ENCODE peak calls at places on chromosomes 11 and 22, in eight cellular contexts. Z, J, I, F, M, V, W and P are unnamed samples. For H3K4me1, the result is how much of the 10 kb centered on the place peaks cover.

GRCh38 chr11:110308071-110308470 is 11.7 kb upstream of the RDX start:
- DNase-seq in J (no peak), M (no peak), Z (peak), F (no peak), V (no peak), I (no peak), W (no peak), P (no peak)

GRCh38 chr22:50180727-50181521 is 4.8 kb upstream of the TRABD start:
- DNase-seq in M (no peak), V (no peak), I (no peak), F (no peak), W (peak), J (no peak), Z (no peak), P (no peak)

GRCh38 chr11:17639091-17639490 is 80.3 kb upstream of the MYOD1 start:
- DNase-seq in W (no peak), I (no peak), Z (no peak), F (peak), J (no peak), M (no peak), V (no peak), P (no peak)

GRCh38 chr11:99822846-99823565 is 802.3 kb downstream of the CNTN5 start:
- DNase-seq in V (no peak), Z (no peak), W (no peak), M (no peak), I (no peak), J (no peak), F (no peak), P (no peak)

GRCh38 chr11:82775736-82776346 is 42.2 kb upstream of the FAM181B start:
- DNase-seq in Z (peak), W (no peak), V (peak), M (no peak), F (no peak), I (no peak), J (no peak), P (peak)

GRCh38 chr22:32265882-32266767 is 11.0 kb upstream of the SLC5A4 start:
- DNase-seq in V (peak), J (peak), Z (peak), M (peak), I (peak), F (no peak), W (peak), P (peak)

GRCh38 chr11:64077607-64078006 is 41.9 kb downstream of the FLRT1 start:
- DNase-seq in W (no peak), Z (no peak), M (no peak), J (no peak), I (no peak), V (no peak), F (no peak), P (no peak)

GRCh38 chr11:61907282-61907681 is 10.1 kb downstream of the RAB3IL1 start:
- DNase-seq in Z (peak), W (no peak), V (no peak), M (no peak), F (peak), J (no peak), I (no peak), P (no peak)

GRCh38 chr11:130786987-130787688 is 129.1 kb downstream of the SNX19 start:
- DNase-seq in M (no peak), I (no peak), W (no peak), J (no peak), V (peak), F (no peak), Z (no peak), P (no peak)

GRCh38 chr22:25950101-25950500 is 208.1 kb downstream of the MYO18B start:
- DNase-seq in M (no peak), W (no peak), Z (no peak), J (no peak), V (no peak), F (no peak), I (no peak), P (no peak)

GRCh38 chr22:45671051-45671782 is 417 bp upstream of the ATXN10 start:
- DNase-seq in I (no peak), W (peak), Z (peak), M (peak), F (no peak), V (no peak), J (no peak), P (no peak)

GRCh38 chr11:58940028-58940427 is 740 bp downstream of the GLYATL1 start:
- DNase-seq in F (no peak), Z (no peak), M (no peak), I (no peak), W (no peak), J (no peak), V (no peak), P (no peak)

GRCh38 chr22:42686756-42687491 is 33.7 kb downstream of the A4GALT start:
- DNase-seq in J (no peak), F (peak), W (no peak), V (no peak), M (no peak), Z (no peak), I (no peak), P (no peak)

GRCh38 chr11:128512478-128513127 is 74.8 kb downstream of the ETS1 start:
- DNase-seq in F (no peak), J (no peak), I (no peak), M (no peak), Z (no peak), V (no peak), W (peak), P (no peak)

GRCh38 chr11:92384316-92384715 is 159.7 kb downstream of the FAT3 start:
- DNase-seq in I (no peak), F (no peak), W (no peak), Z (no peak), V (peak), M (no peak), J (no peak), P (peak)

GRCh38 chr11:72228844-72229231 is 4.3 kb downstream of the INPPL1 start:
- DNase-seq in F (no peak), J (no peak), I (peak), V (no peak), Z (no peak), M (no peak), W (peak), P (no peak)

GRCh38 chr22:20607157-20607907 is 99.9 kb downstream of the MED15 start:
- DNase-seq in J (no peak), W (peak), Z (peak), M (no peak), I (no peak), V (no peak), F (peak), P (no peak)

GRCh38 chr11:11038339-11039248 is 180.7 kb upstream of the ZBED5 start:
- DNase-seq in F (no peak), M (no peak), V (no peak), Z (peak), J (no peak), W (no peak), I (no peak), P (no peak)

GRCh38 chr11:65396769-65397745 is 10.6 kb downstream of the FRMD8 start:
- DNase-seq in J (no peak), Z (no peak), F (peak), M (no peak), W (no peak), I (no peak), V (no peak), P (no peak)

GRCh38 chr22:45317551-45318167 is 7.9 kb downstream of the FAM118A start:
- DNase-seq in I (peak), J (peak), F (no peak), W (no peak), M (no peak), V (peak), Z (peak), P (no peak)

GRCh38 chr11:115612331-115612730 is 108.1 kb upstream of the CADM1 start:
- DNase-seq in J (no peak), F (no peak), V (no peak), I (no peak), Z (peak), M (no peak), W (no peak), P (no peak)

GRCh38 chr11:36352919-36353318 is 56.8 kb downstream of the PRR5L start:
- DNase-seq in I (no peak), F (no peak), M (peak), Z (no peak), V (no peak), J (no peak), W (no peak), P (no peak)

GRCh38 chr11:34379081-34379480 is 21.3 kb upstream of the ABTB2 start:
- DNase-seq in M (no peak), V (peak), F (no peak), J (no peak), Z (no peak), I (no peak), W (no peak), P (no peak)

GRCh38 chr22:20020533-20021195 is at the start of gene TANGO2:
- DNase-seq in I (peak), M (peak), W (peak), F (peak), J (peak), Z (peak), V (peak), P (peak)

GRCh38 chr22:23922921-23923320 is 28.7 kb downstream of the MIF start:
- DNase-seq in W (no peak), M (peak), Z (no peak), J (no peak), I (no peak), F (no peak), V (no peak), P (no peak)

DNA sequence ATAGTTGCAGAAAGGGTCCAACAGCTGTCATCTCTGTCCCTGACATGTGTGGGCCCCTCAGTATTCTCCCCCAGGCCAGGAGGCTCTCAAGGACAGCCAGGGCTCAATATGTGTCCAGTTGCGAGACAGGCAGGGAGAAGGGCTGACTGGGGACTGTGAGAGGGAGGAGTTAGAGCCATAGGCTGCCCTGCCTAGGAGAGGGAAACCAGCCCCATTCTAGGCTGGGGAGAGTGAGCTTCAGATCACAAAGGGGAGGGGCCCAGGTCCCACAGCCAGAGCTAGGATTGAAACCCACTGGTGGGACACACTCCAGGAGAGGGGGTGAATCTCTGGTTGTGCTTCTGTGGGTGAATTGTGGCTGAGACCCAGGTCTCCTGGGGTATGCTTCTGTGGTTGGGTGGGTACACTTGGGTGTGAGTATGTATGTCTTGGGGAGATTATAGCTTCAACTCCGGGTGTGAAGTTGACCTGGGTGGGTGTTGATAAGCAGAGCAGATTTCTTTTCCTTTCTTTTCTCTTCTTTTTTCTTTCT is 2.1 kb upstream of the CARNS1 start:
- DNase-seq in M (no peak), Z (no peak), W (no peak), V (no peak), J (no peak), F (no peak), I (no peak), P (no peak)
- H3K4me1 ChIP-seq in M (half or more), Z (under half), W (half or more), V (under half), J (under half), F (under half), I (half or more), P (under half)

GRCh38 chr11:87743002-87743401 is 432.2 kb downstream of the RAB38 start:
- DNase-seq in J (no peak), Z (peak), F (no peak), I (no peak), W (no peak), V (peak), M (no peak), P (peak)
- TF ChIP-seq CTCF in J (no peak), Z (peak), F (no peak), I (no peak), W (no peak), V (peak), M (no peak), P (no peak)

DNA sequence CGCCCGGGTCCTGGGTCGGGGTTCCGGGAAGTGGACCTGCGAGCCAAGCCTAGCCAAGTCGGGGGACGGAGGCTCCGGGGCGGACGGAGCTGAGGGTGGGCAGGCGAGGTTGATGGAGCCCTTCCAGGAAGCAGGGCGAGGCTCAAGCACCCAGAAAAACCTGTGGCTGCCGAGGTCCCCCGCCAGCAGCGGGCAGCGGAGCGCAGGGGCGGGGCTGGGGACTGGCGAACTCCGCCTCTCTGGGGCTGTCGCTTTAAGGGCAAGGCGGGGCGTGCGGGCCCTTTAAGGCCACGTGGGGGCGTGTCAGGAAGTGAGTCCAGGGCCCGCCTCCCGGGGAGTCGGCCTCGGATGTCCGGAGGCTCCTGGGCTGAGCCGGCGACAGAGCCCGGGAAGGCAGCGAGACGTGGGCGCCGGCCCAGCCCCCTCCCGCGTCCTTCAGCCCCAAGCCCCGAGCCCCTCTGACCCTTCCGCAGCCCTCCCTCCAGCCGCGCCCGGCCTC is at the start of gene SLC35C1:
- DNase-seq in W (peak), M (peak), F (peak), Z (peak), J (peak), V (peak), I (peak), P (peak)
- H3K4me1 ChIP-seq in W (half or more), M (under half), F (half or more), Z (under half), J (half or more), V (under half), I (half or more), P (under half)

DNA sequence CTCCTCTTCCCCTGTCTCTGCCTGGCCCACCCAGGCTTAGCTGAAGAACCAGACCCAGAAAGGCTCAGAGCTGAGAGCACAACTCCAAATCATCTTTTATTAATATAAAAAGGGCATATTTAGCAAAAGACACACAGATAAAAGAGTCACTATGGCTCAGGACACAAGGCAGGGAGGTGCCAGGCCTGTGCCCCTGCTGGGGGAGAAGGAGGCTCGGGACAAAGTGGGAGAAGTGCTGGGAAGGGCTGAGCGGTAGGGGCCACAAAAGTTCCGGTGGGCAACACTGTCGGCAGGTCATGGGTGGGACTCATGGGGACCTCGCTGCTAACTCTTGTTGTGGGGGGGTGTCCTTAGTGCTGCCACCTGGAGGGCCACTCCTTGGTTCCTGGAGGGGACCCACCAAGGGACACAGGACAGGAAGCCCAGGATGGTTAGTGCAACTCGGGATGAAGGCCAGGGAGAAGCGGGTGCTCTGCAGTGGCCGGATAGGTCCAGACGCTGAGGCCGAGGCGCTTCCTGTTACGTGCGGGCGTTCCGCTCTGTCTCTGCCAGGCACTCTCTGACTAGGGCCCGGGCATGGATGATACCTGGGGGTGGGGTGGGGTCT is 1.4 kb upstream of the PITPNM1 start:
- DNase-seq in Z (no peak), V (no peak), I (peak), F (peak), W (no peak), M (no peak), J (no peak), P (no peak)
- TF ChIP-seq CTCF in Z (no peak), V (peak), I (no peak), F (peak), W (peak), M (no peak), J (peak), P (no peak)

DNA sequence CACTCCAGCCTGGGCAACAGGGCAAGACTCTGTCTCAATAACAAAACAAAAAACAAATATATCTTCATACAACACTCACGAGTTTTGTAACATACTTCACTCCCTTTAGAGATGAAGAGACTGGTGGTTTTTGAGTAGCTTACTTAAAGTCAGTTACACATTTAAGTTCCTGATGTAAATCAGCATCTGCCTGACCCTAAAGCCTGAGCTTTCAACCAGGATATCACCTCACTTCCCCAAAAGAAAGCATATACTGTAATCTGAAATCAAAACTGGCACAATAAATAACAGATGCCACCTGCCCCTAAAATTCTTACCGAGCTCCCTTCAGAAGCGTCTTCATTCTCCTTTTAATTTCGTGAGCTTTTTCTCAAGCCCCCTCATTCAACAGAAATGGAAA is 31.5 kb downstream of the LARGE1 start:
- DNase-seq in M (no peak), J (no peak), V (no peak), F (no peak), W (no peak), Z (no peak), I (no peak), P (no peak)
- H3K4me1 ChIP-seq in M (under half), J (half or more), V (under half), F (under half), W (under half), Z (under half), I (under half), P (under half)

GRCh38 chr11:133947298-133947905 is 9.4 kb downstream of the IGSF9B start:
- DNase-seq in W (peak), M (peak), Z (peak), F (peak), I (no peak), J (peak), V (peak), P (peak)
- TF ChIP-seq CTCF in W (no peak), M (peak), Z (peak), F (no peak), I (no peak), J (peak), V (peak), P (peak)

DNA sequence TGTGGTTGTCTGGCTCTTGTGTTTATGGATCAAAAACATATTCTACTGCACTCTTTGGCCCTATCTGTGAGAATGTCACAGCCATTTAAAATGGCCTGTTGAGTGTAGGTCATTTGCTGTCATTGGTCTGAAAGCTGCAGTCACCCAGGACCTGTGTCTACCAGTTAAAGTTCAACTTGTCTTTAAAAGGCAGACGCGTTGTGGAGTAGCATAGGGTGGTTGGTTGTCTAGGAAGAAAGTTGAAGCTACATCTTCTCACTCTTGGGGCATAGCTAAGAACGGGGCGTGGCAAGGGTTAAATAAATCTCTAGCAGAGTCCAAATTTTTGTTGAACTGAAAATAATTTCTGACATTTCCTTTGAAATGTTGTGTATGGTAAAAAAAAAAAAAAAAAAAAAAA is 110.7 kb upstream of the E2F8 start:
- DNase-seq in V (no peak), F (no peak), W (no peak), J (no peak), M (no peak), Z (no peak), I (no peak), P (no peak)
- H3K4me1 ChIP-seq in V (under half), F (under half), W (under half), J (under half), M (under half), Z (under half), I (under half), P (under half)